ENCODE peak calls at places on chromosomes 13 and 19, in nine cellular contexts. X is CD8-positive, alpha-beta memory T cell; Y is lower lobe of right lung; R is thoracic aorta; D is NT2/D1; N is ovary; I is naive thymus-derived CD4-positive, alpha-beta T cell; Q is neuronal stem cell; J is tibial artery. W is an unnamed sample. For H3K4me1 and H3K27me3, the result is how much of the 10 kb centered on the place peaks cover.

GRCh38 chr13:28750187-28751045 is 31.6 kb upstream of the SLC46A3 start:
- DNase-seq in X (no peak), Y (no peak), R (no peak), D (no peak), N (no peak), I (no peak), Q (no peak), J (no peak), W (no peak)

GRCh38 chr19:6065685-6066365 is 44.5 kb downstream of the RFX2 start:
- DNase-seq in X (peak), Y (peak), R (no peak), D (no peak), N (no peak), I (no peak), Q (no peak), J (peak), W (peak)

GRCh38 chr19:14059093-14059480 is 2.8 kb downstream of the PALM3 start:
- DNase-seq in X (peak), Y (no peak), R (no peak), D (no peak), N (no peak), I (no peak), Q (peak), J (no peak), W (peak)

GRCh38 chr19:7292950-7293794 is 1.0 kb downstream of the INSR start:
- DNase-seq in X (no peak), Y (peak), R (no peak), D (no peak), N (peak), I (peak), Q (no peak), J (peak), W (no peak)

GRCh38 chr19:48664476-48664875 is 8.3 kb downstream of the NTN5 start:
- DNase-seq in X (no peak), Y (no peak), R (no peak), D (no peak), N (no peak), I (no peak), Q (no peak), J (no peak), W (no peak)

GRCh38 chr13:79647518-79647917 is 166.6 kb downstream of the NDFIP2 start:
- DNase-seq in X (no peak), Y (no peak), R (no peak), D (no peak), N (no peak), I (no peak), Q (no peak), J (no peak), W (no peak)

GRCh38 chr13:73972503-73972902 is 161.7 kb downstream of the KLF12 start:
- DNase-seq in X (no peak), Y (no peak), R (no peak), D (no peak), N (no peak), I (no peak), Q (no peak), J (no peak), W (no peak)

GRCh38 chr19:33815410-33816340 is 19.0 kb downstream of the KCTD15 start:
- DNase-seq in X (no peak), Y (peak), R (no peak), D (no peak), N (no peak), I (no peak), Q (no peak), J (peak), W (no peak)

GRCh38 chr19:7376151-7376852 is 27.6 kb downstream of the ARHGEF18 start:
- DNase-seq in X (no peak), Y (no peak), R (no peak), D (peak), N (no peak), I (no peak), Q (no peak), J (no peak), W (no peak)

GRCh38 chr13:40682449-40683240 is 16.2 kb upstream of the FOXO1 start:
- DNase-seq in X (no peak), Y (no peak), R (no peak), D (no peak), N (no peak), I (peak), Q (no peak), J (no peak), W (peak)

GRCh38 chr13:89361909-89362308 is 1690.7 kb downstream of the SLITRK5 start:
- DNase-seq in X (no peak), Y (no peak), R (no peak), D (no peak), N (no peak), I (no peak), Q (no peak), J (no peak), W (no peak)

GRCh38 chr13:97119899-97120745 is 102.0 kb upstream of the MBNL2 start:
- DNase-seq in X (no peak), Y (no peak), R (no peak), D (no peak), N (no peak), I (no peak), Q (no peak), J (no peak), W (no peak)

GRCh38 chr13:49488563-49488962 is 7.2 kb upstream of the PHF11 start:
- DNase-seq in X (no peak), Y (no peak), R (no peak), D (no peak), N (no peak), I (no peak), Q (no peak), J (no peak), W (no peak)

GRCh38 chr13:77230560-77230959 is 96.3 kb downstream of the MYCBP2 start:
- DNase-seq in X (no peak), Y (no peak), R (no peak), D (no peak), N (no peak), I (no peak), Q (no peak), J (no peak), W (no peak)

GRCh38 chr13:50708461-50708860 is 135.0 kb downstream of the DLEU7 start:
- DNase-seq in X (no peak), Y (no peak), R (no peak), D (no peak), N (no peak), I (no peak), Q (no peak), J (no peak), W (no peak)

GRCh38 chr19:5627395-5627904 is 4.6 kb downstream of the SAFB start:
- DNase-seq in X (no peak), Y (peak), R (no peak), D (no peak), N (no peak), I (no peak), Q (no peak), J (peak), W (no peak)

GRCh38 chr19:3459322-3459881 is 20.9 kb downstream of the SMIM24 start:
- DNase-seq in X (no peak), Y (peak), R (peak), D (peak), N (peak), I (no peak), Q (no peak), J (peak), W (no peak)

GRCh38 chr19:41367848-41368301 is 3.9 kb upstream of the B9D2 start:
- DNase-seq in X (no peak), Y (no peak), R (no peak), D (no peak), N (no peak), I (no peak), Q (no peak), J (no peak), W (no peak)

GRCh38 chr13:27921961-27922910 is 2.4 kb downstream of the PDX1 start:
- DNase-seq in X (no peak), Y (no peak), R (no peak), D (no peak), N (no peak), I (no peak), Q (peak), J (no peak), W (no peak)

GRCh38 chr13:96223231-96223630 is 133.3 kb downstream of the HS6ST3 start:
- DNase-seq in X (no peak), Y (no peak), R (no peak), D (no peak), N (no peak), I (no peak), Q (no peak), J (no peak), W (no peak)

GRCh38 chr19:35135389-35135909 is 590 bp upstream of the LGI4 start:
- DNase-seq in X (peak), Y (peak), R (no peak), D (no peak), N (peak), I (peak), Q (peak), J (peak), W (peak)

GRCh38 chr13:49791753-49792549 is 531 bp downstream of the KPNA3 start:
- DNase-seq in X (peak), Y (peak), R (no peak), D (peak), N (no peak), I (peak), Q (peak), J (peak), W (peak)

GRCh38 chr13:44219808-44220544 is 153.6 kb upstream of the SERP2 start:
- DNase-seq in X (no peak), Y (no peak), R (no peak), D (no peak), N (no peak), I (no peak), Q (no peak), J (no peak), W (no peak)

GRCh38 chr13:32639502-32640105 is 53.4 kb downstream of the PDS5B start:
- DNase-seq in X (peak), Y (no peak), R (peak), D (peak), N (peak), I (peak), Q (peak), J (peak), W (peak)

GRCh38 chr13:99206226-99206625 is 5.6 kb downstream of the UBAC2 start:
- DNase-seq in X (no peak), Y (no peak), R (no peak), D (no peak), N (no peak), I (no peak), Q (no peak), J (no peak), W (no peak)

GRCh38 chr13:97364031-97364430 is 69.9 kb upstream of the RAP2A start:
- DNase-seq in X (no peak), Y (no peak), R (no peak), D (no peak), N (no peak), I (no peak), Q (no peak), J (no peak), W (no peak)

GRCh38 chr13:113489549-113490495 is 689 bp downstream of the DCUN1D2 start:
- DNase-seq in X (peak), Y (peak), R (no peak), D (no peak), N (no peak), I (peak), Q (peak), J (peak), W (peak)

GRCh38 chr13:110014719-110015118 is 228.3 kb upstream of the IRS2 start:
- DNase-seq in X (no peak), Y (no peak), R (no peak), D (no peak), N (no peak), I (no peak), Q (no peak), J (no peak), W (no peak)

GRCh38 chr13:109785141-109785891 is 1.1 kb downstream of the IRS2 start:
- DNase-seq in X (no peak), Y (peak), R (no peak), D (peak), N (peak), I (peak), Q (no peak), J (peak), W (no peak)

GRCh38 chr19:47156861-47157454 is 26.3 kb downstream of the SAE1 start:
- DNase-seq in X (no peak), Y (no peak), R (no peak), D (no peak), N (no peak), I (peak), Q (no peak), J (no peak), W (peak)

GRCh38 chr13:40211586-40211968 is 454.9 kb downstream of the FOXO1 start:
- DNase-seq in X (no peak), Y (no peak), R (no peak), D (no peak), N (no peak), I (no peak), Q (no peak), J (no peak), W (no peak)

GRCh38 chr19:15399234-15399515 is 19.6 kb upstream of the AKAP8 start:
- DNase-seq in X (no peak), Y (no peak), R (no peak), D (no peak), N (no peak), I (no peak), Q (no peak), J (no peak), W (no peak)

GRCh38 chr13:42524487-42525034 is 49.4 kb upstream of the TNFSF11 start:
- DNase-seq in X (no peak), Y (no peak), R (no peak), D (no peak), N (no peak), I (no peak), Q (no peak), J (no peak), W (no peak)

GRCh38 chr19:49205114-49205513 is 47.5 kb downstream of the TRPM4 start:
- DNase-seq in X (no peak), Y (no peak), R (no peak), D (no peak), N (no peak), I (no peak), Q (no peak), J (no peak), W (no peak)

GRCh38 chr13:93172109-93172508 is 54.5 kb upstream of the GPC6 start:
- DNase-seq in X (no peak), Y (no peak), R (no peak), D (no peak), N (no peak), I (no peak), Q (no peak), J (no peak), W (peak)

GRCh38 chr13:32330438-32330837 is 15.1 kb downstream of the BRCA2 start:
- DNase-seq in X (no peak), Y (no peak), R (no peak), D (no peak), N (no peak), I (no peak), Q (no peak), J (no peak), W (no peak)

GRCh38 chr19:47056416-47056815 is 8.0 kb upstream of the TMEM160 start:
- DNase-seq in X (no peak), Y (no peak), R (no peak), D (no peak), N (no peak), I (no peak), Q (no peak), J (no peak), W (peak)

GRCh38 chr13:81058211-81058915 is 717.4 kb upstream of the SPRY2 start:
- DNase-seq in X (no peak), Y (no peak), R (no peak), D (no peak), N (no peak), I (no peak), Q (no peak), J (no peak), W (no peak)

GRCh38 chr19:10224337-10224736 is 6.8 kb downstream of the S1PR2 start:
- DNase-seq in X (no peak), Y (no peak), R (no peak), D (no peak), N (peak), I (no peak), Q (no peak), J (no peak), W (no peak)

GRCh38 chr19:1470864-1471513 is 8.0 kb downstream of the C19orf25 start:
- DNase-seq in X (no peak), Y (no peak), R (no peak), D (no peak), N (no peak), I (no peak), Q (peak), J (no peak), W (peak)
- H3K4me1 ChIP-seq in X (under half), Y (half or more), R (under half), D (under half), N (under half), I (under half), Q (under half), J (half or more), W (under half)

GRCh38 chr19:12993562-12993961 is 1.7 kb upstream of the NFIX start:
- DNase-seq in X (no peak), Y (no peak), R (no peak), D (no peak), N (peak), I (no peak), Q (no peak), J (no peak), W (no peak)

GRCh38 chr19:12995596-12996541 is 594 bp downstream of the NFIX start:
- DNase-seq in X (no peak), Y (no peak), R (no peak), D (no peak), N (peak), I (no peak), Q (no peak), J (no peak), W (peak)

GRCh38 chr19:12992729-12993128 is 2.5 kb upstream of the NFIX start:
- DNase-seq in X (no peak), Y (no peak), R (no peak), D (no peak), N (peak), I (no peak), Q (no peak), J (no peak), W (no peak)

GRCh38 chr19:12996542-12997094 is 1.3 kb downstream of the NFIX start:
- DNase-seq in X (no peak), Y (no peak), R (no peak), D (no peak), N (peak), I (no peak), Q (no peak), J (no peak), W (no peak)

DNA sequence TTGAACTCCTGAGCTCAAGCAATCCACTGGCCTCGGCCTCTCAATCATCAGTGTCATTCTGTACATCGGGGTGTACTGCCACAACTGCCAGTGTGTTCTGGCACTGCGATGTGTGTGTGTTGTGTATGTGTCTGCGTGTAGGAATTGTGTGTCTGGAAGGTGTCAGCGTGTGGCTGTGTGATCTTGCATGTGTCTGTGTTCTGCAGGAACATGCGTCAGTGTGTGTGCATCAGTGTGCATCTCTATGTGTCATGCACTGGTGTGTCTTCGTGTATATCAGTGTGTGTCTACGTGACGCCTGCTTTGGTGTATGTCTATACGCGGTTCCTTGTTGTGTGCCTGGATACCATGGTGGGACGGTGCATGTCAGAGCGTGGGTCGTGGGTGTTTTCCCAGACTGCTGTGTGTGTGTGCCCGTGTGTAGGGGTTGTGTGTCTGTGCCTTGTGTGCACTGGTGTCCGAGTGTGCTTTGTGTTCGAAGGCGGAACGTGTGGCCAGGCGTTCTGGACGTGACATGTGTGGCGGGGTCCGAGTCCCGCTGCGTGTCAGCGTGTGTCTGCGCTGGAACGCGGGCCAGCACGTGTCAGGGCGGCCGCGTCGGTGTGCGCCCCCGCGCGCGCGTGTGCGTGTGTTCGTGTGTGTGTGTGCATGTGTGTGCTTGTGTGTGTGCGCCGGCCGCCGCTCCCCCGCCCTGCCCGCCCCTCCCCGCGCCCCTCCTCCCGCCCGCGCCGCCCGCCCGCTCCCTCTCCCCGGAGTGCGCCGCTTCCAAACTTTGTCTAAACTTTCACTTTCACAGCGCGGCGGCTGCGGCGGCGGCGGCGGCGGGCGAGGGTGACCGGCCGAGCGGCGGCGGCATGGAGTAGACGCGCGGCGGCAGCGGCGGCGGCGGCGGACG is at the start of gene NFIX:
- DNase-seq in X (peak), Y (peak), R (no peak), D (no peak), N (peak), I (peak), Q (no peak), J (peak), W (peak)
- H3K27me3 ChIP-seq in X (under half), Y (under half), R (under half), D (half or more), N (under half), I (under half), Q (half or more), J (under half), W (under half)

GRCh38 chr19:11887618-11888531 is at the start of gene ZNF69:
- DNase-seq in X (peak), Y (peak), R (peak), D (peak), N (peak), I (peak), Q (peak), J (peak), W (no peak)
- H3K4me3 ChIP-seq in X (peak), Y (peak), R (peak), D (peak), N (peak), I (peak), Q (peak), J (peak), W (peak)

GRCh38 chr13:101449971-101450748 is 2.3 kb upstream of the ITGBL1 start:
- DNase-seq in X (no peak), Y (no peak), R (no peak), D (no peak), N (no peak), I (no peak), Q (no peak), J (no peak), W (no peak)

GRCh38 chr13:101450749-101451130 is 1.7 kb upstream of the ITGBL1 start:
- DNase-seq in X (no peak), Y (no peak), R (no peak), D (no peak), N (no peak), I (no peak), Q (no peak), J (no peak), W (no peak)

GRCh38 chr13:101453784-101454201 is 1.3 kb downstream of the ITGBL1 start:
- DNase-seq in X (no peak), Y (peak), R (no peak), D (no peak), N (peak), I (no peak), Q (no peak), J (peak), W (no peak)

GRCh38 chr13:101452519-101453485 is at the start of gene ITGBL1:
- DNase-seq in X (no peak), Y (no peak), R (no peak), D (no peak), N (no peak), I (no peak), Q (no peak), J (peak), W (no peak)

DNA sequence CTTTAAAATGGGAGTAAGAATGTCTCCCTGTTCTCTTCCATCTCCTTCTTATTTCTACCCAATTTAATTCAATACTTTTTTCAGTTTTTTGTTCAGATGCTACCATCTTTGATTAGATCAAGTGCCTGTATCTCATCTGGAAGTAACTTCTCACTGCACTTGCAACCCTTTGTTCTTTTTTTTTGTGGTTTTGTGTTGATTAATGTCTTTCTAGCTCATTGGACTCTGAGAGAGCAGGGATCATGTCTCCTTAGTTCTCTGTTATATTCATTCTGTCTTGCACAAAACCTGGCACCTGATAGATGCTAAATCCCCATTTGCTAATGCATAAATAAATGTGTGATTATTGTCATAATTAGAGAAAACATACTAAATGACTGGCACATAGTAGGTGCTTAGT is 834 bp upstream of the ITGBL1 start:
- DNase-seq in X (no peak), Y (no peak), R (no peak), D (no peak), N (no peak), I (no peak), Q (no peak), J (no peak), W (no peak)
- H3K4me1 ChIP-seq in X (under half), Y (under half), R (under half), D (under half), N (under half), I (under half), Q (under half), J (under half), W (under half)

W was measured in HAP-1.